ENCODE peak calls at places on chromosome 15, in four cellular contexts. E, Z, L and B are unnamed samples.

GRCh38 chr15:61314443-61314842 is 85.3 kb upstream of the RORA start:
- DNase-seq in L (no peak), Z (no peak), E (no peak), B (no peak)

GRCh38 chr15:40909662-40910625 is 15.7 kb downstream of the VPS18 start:
- DNase-seq in L (no peak), E (no peak), Z (no peak), B (no peak)

GRCh38 chr15:74964794-74965193 is 8.2 kb upstream of the RPP25 start:
- DNase-seq in L (no peak), Z (no peak), E (no peak), B (no peak)

GRCh38 chr15:63157891-63158431 is 684 bp upstream of the RPS27L start:
- DNase-seq in Z (peak), E (no peak), L (no peak), B (no peak)

GRCh38 chr15:63091679-63092078 is 30.0 kb upstream of the LACTB start:
- DNase-seq in E (no peak), Z (no peak), L (no peak), B (no peak)

GRCh38 chr15:47194718-47195117 is 522.6 kb upstream of the SEMA6D start:
- DNase-seq in Z (peak), L (no peak), E (no peak), B (peak)

GRCh38 chr15:35757323-35757722 is 211.4 kb upstream of the DPH6 start:
- DNase-seq in Z (no peak), L (no peak), E (no peak), B (no peak)

GRCh38 chr15:72339777-72340177 is 19.8 kb upstream of the CELF6 start:
- DNase-seq in E (no peak), L (peak), Z (peak), B (peak)

GRCh38 chr15:69713726-69714559 is 261.3 kb downstream of the RPLP1 start:
- DNase-seq in Z (no peak), L (no peak), E (no peak), B (no peak)

GRCh38 chr15:94723801-94724200 is 492.4 kb downstream of the MCTP2 start:
- DNase-seq in E (no peak), Z (no peak), L (no peak), B (no peak)